ENCODE peak calls at places on chromosomes 3 and 15, in six cellular contexts. W is hepatocyte, A is GM20000, D is mucosa of descending colon, O is transverse colon, U is GM12864. G is an unnamed sample.

GRCh38 chr15:71812966-71813722 is 2.8 kb downstream of the NR2E3 start:
- DNase-seq in W (no peak), O (no peak), A (no peak), D (no peak), U (no peak), G (no peak)

GRCh38 chr3:159882784-159883779 is 105.6 kb upstream of the IL12A start:
- DNase-seq in D (no peak), A (no peak), U (no peak), W (no peak), O (no peak), G (no peak)

GRCh38 chr3:190003730-190004129 is 117.0 kb downstream of the P3H2 start:
- DNase-seq in D (no peak), U (no peak), A (no peak), O (no peak), W (no peak), G (no peak)

GRCh38 chr3:77147836-77148578 is 108.1 kb downstream of the ROBO2 start:
- DNase-seq in O (no peak), U (no peak), A (no peak), W (no peak), D (no peak), G (no peak)

GRCh38 chr3:169998668-169999131 is 32.1 kb downstream of the SEC62 start:
- DNase-seq in U (no peak), D (no peak), W (peak), O (no peak), A (no peak), G (no peak)

GRCh38 chr15:80509800-80510199 is 105.6 kb downstream of the ARNT2 start:
- DNase-seq in W (no peak), U (no peak), A (no peak), O (no peak), D (no peak), G (no peak)

GRCh38 chr3:163043074-163043473 is 1546.5 kb downstream of the OTOL1 start:
- DNase-seq in U (no peak), A (no peak), O (no peak), W (no peak), D (no peak), G (no peak)

GRCh38 chr15:62067448-62068044 is 769 bp downstream of the C2CD4A start:
- DNase-seq in D (peak), A (peak), O (peak), W (peak), U (no peak), G (no peak)

GRCh38 chr3:129892857-129893615 is 475 bp downstream of the TMCC1 start:
- DNase-seq in W (no peak), D (peak), A (peak), O (peak), U (no peak), G (no peak)

GRCh38 chr3:116445291-116445841 is at the start of gene LSAMP:
- DNase-seq in W (peak), D (no peak), O (peak), U (no peak), A (no peak), G (peak)

GRCh38 chr3:105755121-105755886 is 113.5 kb downstream of the CBLB start:
- DNase-seq in O (no peak), W (no peak), A (no peak), D (no peak), U (no peak), G (no peak)

DNA sequence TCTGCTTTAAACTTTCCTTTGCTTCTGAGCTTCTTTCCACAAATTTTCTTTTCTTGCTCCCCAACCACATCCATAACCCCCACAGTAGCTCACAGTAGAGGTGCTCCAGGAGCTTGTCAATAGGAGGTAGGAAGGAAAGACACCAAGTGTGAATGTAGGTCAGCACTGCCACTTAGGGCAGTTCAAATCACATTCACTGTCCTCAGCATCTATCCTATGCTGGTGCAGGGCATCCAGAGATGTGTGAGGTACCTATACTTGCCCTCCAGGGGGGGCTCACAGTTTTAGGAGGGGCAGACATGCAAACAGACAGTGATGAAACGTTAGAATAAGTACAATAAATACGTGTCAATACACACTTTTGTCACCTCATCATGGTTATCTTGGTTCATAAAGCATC is 1.5 kb upstream of the SPSB4 start:
- DNase-seq in U (no peak), W (no peak), A (no peak), D (no peak), O (no peak), G (no peak)
- TF ChIP-seq CTCF in U (peak), W (no peak), A (no peak), D (no peak), O (no peak), G (no peak)

DNA sequence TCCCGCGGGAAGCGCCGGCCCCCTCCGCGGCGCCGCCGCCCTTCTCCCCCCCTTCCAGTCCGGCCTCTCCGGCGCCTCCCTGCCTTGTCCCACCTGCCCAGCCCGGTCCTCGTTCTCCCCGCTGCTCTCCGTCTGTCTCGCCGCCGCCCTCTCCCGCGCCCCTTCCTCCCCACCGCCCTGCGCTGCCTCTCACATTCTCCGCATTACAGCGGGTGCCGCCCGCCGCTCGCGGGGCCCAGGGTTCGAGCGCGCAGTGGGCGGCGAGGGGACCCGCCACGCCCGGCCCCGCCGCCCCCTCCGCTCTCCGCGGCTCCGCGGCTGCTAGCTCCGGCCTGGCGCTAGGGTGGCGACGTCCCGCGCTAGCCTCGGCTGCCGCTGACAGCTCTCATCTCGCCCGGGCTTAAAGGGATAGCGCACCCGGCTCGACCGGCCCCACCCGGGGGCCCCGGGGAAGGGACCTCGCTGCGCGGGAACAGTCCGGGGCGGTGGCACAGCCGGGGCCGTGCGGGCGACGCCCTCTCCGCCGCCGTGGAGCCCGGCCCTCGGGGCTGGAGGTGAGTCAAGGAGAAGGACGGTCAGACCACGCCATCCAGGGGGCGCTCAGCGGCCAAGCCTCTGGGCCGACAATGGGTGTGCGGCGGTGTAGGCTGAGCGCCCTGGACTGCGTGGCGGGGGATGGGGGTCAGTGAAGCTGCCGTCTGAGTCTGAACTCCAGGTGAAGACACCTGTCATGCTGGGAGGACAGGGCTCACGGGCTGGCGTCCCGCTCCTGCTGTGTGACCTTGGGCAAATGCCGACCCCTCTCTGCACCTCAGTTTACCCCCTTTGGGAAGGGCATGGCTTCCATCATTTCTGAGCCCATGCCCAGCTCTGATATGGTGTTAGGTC is 187.4 kb upstream of the LINGO1 start:
- DNase-seq in D (peak), W (peak), U (no peak), A (no peak), O (peak), G (no peak)
- TF ChIP-seq CTCF in D (no peak), W (peak), U (peak), A (no peak), O (no peak), G (no peak)

DNA sequence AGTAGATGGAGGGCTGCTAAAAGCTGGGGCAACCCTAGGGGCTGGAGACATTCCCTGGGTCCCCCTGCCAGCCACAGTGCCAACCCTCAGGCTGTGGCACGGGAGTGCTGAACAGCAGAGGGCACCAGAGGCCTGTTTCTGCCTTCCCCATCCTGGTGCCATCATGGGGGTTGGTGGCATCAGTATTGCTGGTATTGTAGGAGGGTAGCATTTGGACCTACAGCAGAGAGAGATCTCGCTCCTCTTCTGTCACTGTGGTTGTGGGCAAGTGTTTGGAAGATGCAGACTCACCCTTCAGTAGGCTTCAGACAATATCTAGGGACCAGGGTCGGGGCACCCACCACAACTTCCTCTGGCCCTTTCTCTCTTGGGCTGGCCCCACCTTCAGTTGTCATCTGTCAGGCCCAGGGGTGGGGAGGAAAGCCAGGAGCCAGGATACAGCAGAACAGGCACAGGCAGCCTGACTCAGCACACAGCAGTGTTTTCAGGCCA is 123.5 kb downstream of the RPLP1 start:
- DNase-seq in U (no peak), D (peak), W (peak), A (peak), O (peak), G (peak)
- TF ChIP-seq CTCF in U (peak), D (peak), W (peak), A (peak), O (peak), G (no peak)

DNA sequence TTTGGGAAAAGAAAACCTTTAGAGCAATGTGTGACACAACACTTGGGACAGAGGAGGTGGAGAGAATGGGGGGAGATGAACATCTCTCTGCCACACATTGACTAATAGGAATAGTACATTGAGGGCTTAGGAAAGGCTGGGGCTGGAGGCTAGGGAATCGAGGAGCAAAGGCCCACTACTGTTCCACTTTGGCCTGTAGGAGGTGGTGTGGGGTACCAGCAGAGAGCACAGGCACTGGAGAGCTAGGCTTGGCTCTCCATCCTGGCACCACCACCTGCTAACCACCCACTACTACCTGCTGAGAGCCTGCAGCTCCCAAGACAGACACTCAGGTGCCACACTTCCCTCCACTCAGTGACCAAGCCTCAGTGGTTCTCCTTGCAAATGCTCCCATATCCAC is 19.4 kb downstream of the CCDC32 start:
- DNase-seq in A (no peak), O (no peak), D (no peak), U (no peak), W (no peak), G (no peak)
- TF ChIP-seq CTCF in A (no peak), O (no peak), D (no peak), U (peak), W (no peak), G (no peak)

GRCh38 chr3:81643721-81644120 is 117.7 kb downstream of the GBE1 start:
- DNase-seq in U (no peak), D (no peak), W (peak), A (no peak), O (peak), G (no peak)
- TF ChIP-seq CTCF in U (peak), D (no peak), W (peak), A (no peak), O (peak), G (no peak)

GRCh38 chr3:125165189-125165947 is 47.2 kb downstream of the SLC12A8 start:
- DNase-seq in A (peak), D (no peak), U (no peak), O (no peak), W (peak), G (no peak)
- TF ChIP-seq CTCF in A (peak), D (no peak), U (peak), O (no peak), W (peak), G (no peak)

GRCh38 chr3:42209917-42210316 is 56.1 kb downstream of the CCK start:
- DNase-seq in A (no peak), W (no peak), U (no peak), O (no peak), D (no peak), G (no peak)
- TF ChIP-seq CTCF in A (no peak), W (no peak), U (no peak), O (no peak), D (no peak), G (no peak)

DNA sequence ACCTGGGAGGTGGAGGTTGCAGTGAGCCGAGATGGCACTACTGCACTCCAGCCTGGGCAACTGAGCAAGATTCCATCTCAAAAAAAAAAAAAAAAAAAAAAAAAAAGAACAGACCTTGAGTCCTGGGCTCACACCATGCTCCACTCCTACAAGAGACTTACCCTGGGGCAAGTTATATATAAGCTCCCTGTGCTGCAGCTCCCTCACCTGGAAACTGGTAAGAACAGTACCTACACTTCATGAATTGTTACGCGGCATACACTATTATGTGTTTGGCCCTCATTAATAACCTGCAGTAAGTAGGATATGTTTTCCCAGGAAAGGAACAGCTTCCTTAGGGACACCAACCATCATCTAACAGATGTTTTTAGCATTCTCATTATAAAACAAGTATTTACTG is 119.6 kb downstream of the FMN1 start:
- DNase-seq in W (no peak), O (peak), D (no peak), A (no peak), U (no peak), G (no peak)
- TF ChIP-seq CTCF in W (no peak), O (peak), D (no peak), A (no peak), U (no peak), G (no peak)

GRCh38 chr15:68314563-68314962 is 37.0 kb downstream of the FEM1B start:
- DNase-seq in W (no peak), O (no peak), A (no peak), U (no peak), D (no peak), G (peak)

GRCh38 chr15:68317281-68318007 is 39.9 kb downstream of the FEM1B start:
- DNase-seq in D (no peak), A (no peak), O (no peak), W (no peak), U (no peak), G (no peak)

GRCh38 chr15:68315495-68316007 is 38.0 kb downstream of the FEM1B start:
- DNase-seq in O (no peak), A (no peak), U (no peak), D (no peak), W (no peak), G (peak)

GRCh38 chr15:68315035-68315434 is 37.5 kb downstream of the FEM1B start:
- DNase-seq in A (no peak), O (no peak), D (no peak), W (no peak), U (no peak), G (no peak)

GRCh38 chr15:68316061-68316804 is 38.7 kb downstream of the FEM1B start:
- DNase-seq in W (no peak), D (no peak), U (no peak), O (no peak), A (no peak), G (peak)
- TF ChIP-seq CTCF in W (peak), D (no peak), U (peak), O (peak), A (peak), G (no peak)